ENCODE peak calls at places on chromosome X, in eight cellular contexts. X is AG04450, H is cardiac fibroblast, D is fibroblast of lung, L is cardiac muscle cell, V is dorsolateral prefrontal cortex, Q is astrocyte of the spinal cord, R is A673. O is an unnamed sample.

GRCh38 chrX:19814240-19814639 is 73.2 kb downstream of the SH3KBP1 start:
- DNase-seq in X (no peak), H (no peak), D (no peak), L (no peak), V (no peak), Q (no peak), R (no peak), O (no peak)

GRCh38 chrX:153726286-153727107 is 1.8 kb downstream of the ABCD1 start:
- DNase-seq in X (no peak), H (peak; percentile 47), D (peak; percentile 53), L (peak; percentile 77), V (no peak), Q (peak; percentile 56), R (peak; percentile 19), O (peak; percentile 73)

GRCh38 chrX:124042042-124042441 is 80.5 kb downstream of the STAG2 start:
- DNase-seq in X (no peak), H (no peak), D (no peak), L (no peak), V (no peak), Q (no peak), R (no peak), O (no peak)

GRCh38 chrX:19121898-19122640 is at the start of gene ADGRG2:
- DNase-seq in X (no peak), H (peak; percentile 35), D (peak; percentile 24), L (peak; percentile 55), V (no peak), Q (peak; percentile 6), R (peak; percentile 86), O (peak; percentile 52)

GRCh38 chrX:41858161-41858775 is 65.1 kb downstream of the CASK start:
- DNase-seq in X (no peak), H (no peak), D (no peak), L (peak; percentile 2), V (no peak), Q (no peak), R (no peak), O (no peak)

GRCh38 chrX:51837926-51838325 is 55.5 kb upstream of the MAGED1 start:
- DNase-seq in X (no peak), H (peak; percentile 60), D (peak; percentile 67), L (no peak), V (no peak), Q (peak; percentile 48), R (peak; percentile 66), O (peak; percentile 61)

GRCh38 chrX:139831689-139832456 is 101.0 kb downstream of the ATP11C start:
- DNase-seq in X (peak; percentile 18), H (peak; percentile 84), D (peak; percentile 80), L (peak; percentile 19), V (no peak), Q (peak; percentile 54), R (peak; percentile 79), O (peak; percentile 67)

GRCh38 chrX:123093792-123094191 is 90.3 kb upstream of the GRIA3 start:
- DNase-seq in X (no peak), H (no peak), D (no peak), L (no peak), V (no peak), Q (no peak), R (no peak), O (no peak)

GRCh38 chrX:151801980-151802379 is 67.4 kb downstream of the CNGA2 start:
- DNase-seq in X (no peak), H (peak; percentile 17), D (no peak), L (no peak), V (no peak), Q (no peak), R (no peak), O (no peak)

GRCh38 chrX:16722481-16722880 is 3.1 kb downstream of the SYAP1 start:
- DNase-seq in X (no peak), H (no peak), D (no peak), L (no peak), V (no peak), Q (no peak), R (no peak), O (no peak)

GRCh38 chrX:35890699-35891098 is 28.8 kb upstream of the CFAP47 start:
- DNase-seq in X (no peak), H (peak; percentile 25), D (peak; percentile 56), L (peak; percentile 80), V (no peak), Q (peak; percentile 28), R (peak; percentile 94), O (no peak)

GRCh38 chrX:53048169-53049126 is at the start of gene GPR173:
- DNase-seq in X (peak; percentile 21), H (peak; percentile 81), D (peak; percentile 75), L (peak; percentile 50), V (peak; percentile 33), Q (peak; percentile 78), R (peak; percentile 63), O (peak; percentile 83)

GRCh38 chrX:83416273-83416672 is 91.8 kb upstream of the POU3F4 start:
- DNase-seq in X (no peak), H (no peak), D (no peak), L (peak; percentile 37), V (no peak), Q (no peak), R (peak; percentile 0), O (no peak)

GRCh38 chrX:96763608-96764007 is 79.0 kb downstream of the DIAPH2 start:
- DNase-seq in X (no peak), H (no peak), D (no peak), L (no peak), V (no peak), Q (no peak), R (no peak), O (no peak)

GRCh38 chrX:68511255-68511654 is 12.4 kb downstream of the YIPF6 start:
- DNase-seq in X (no peak), H (peak; percentile 54), D (peak; percentile 49), L (peak; percentile 51), V (no peak), Q (peak; percentile 45), R (peak; percentile 61), O (peak; percentile 41)

GRCh38 chrX:114338870-114339269 is 245.0 kb upstream of the HTR2C start:
- DNase-seq in X (no peak), H (no peak), D (no peak), L (no peak), V (no peak), Q (no peak), R (no peak), O (no peak)
- TF ChIP-seq CTCF in X (no peak), H (no peak), D (no peak), L (no peak), V (no peak), Q (no peak), R (no peak), O (no peak)

GRCh38 chrX:15203694-15204093 is 66.2 kb downstream of the ASB9 start:
- DNase-seq in X (no peak), H (no peak), D (no peak), L (no peak), V (no peak), Q (no peak), R (no peak), O (no peak)

GRCh38 chrX:15204130-15204751 is 65.6 kb downstream of the ASB9 start:
- DNase-seq in X (no peak), H (no peak), D (no peak), L (no peak), V (no peak), Q (no peak), R (no peak), O (no peak)

GRCh38 chrX:15207994-15208393 is 61.9 kb downstream of the ASB9 start:
- DNase-seq in X (no peak), H (no peak), D (no peak), L (no peak), V (no peak), Q (no peak), R (no peak), O (no peak)

GRCh38 chrX:15207384-15207783 is 62.5 kb downstream of the ASB9 start:
- DNase-seq in X (no peak), H (no peak), D (no peak), L (no peak), V (no peak), Q (no peak), R (no peak), O (no peak)

DNA sequence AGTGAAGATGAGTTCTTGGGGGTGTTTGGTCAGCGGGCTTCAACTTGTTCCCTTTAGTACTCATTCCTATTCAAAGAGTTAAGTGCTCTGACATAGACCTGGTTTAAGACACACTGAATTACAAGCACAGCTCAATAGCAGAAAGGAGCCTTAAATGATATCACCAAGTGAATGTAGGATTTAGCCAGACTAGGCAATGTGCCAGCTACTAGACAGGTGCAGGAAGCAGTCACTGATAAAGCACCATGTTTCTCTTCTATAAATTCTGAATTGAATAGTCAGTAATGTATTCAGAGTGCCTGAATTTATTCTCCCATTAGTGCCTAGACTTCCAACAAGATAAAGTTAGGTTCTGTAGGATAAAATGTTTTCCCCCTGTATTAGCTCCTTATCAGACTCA is 63.6 kb downstream of the ASB9 start:
- DNase-seq in X (no peak), H (no peak), D (no peak), L (no peak), V (no peak), Q (no peak), R (no peak), O (no peak)
- H3K4me3 ChIP-seq in X (no peak overlapping the region), H (no peak overlapping the region), D (no peak overlapping the region), L (no peak overlapping the region), V (no peak overlapping the region), Q (no peak overlapping the region), R (no peak overlapping the region), O (no peak overlapping the region)

GRCh38 chrX:105210258-105210657 is 10.2 kb downstream of the TEX13A start:
- DNase-seq in X (no peak), H (no peak), D (no peak), L (no peak), V (no peak), Q (no peak), R (no peak), O (no peak)
- TF ChIP-seq CTCF in X (no peak), H (no peak), D (no peak), L (no peak), V (no peak), Q (no peak), R (peak; percentile 20), O (no peak)

GRCh38 chrX:72712094-72712755 is 1.9 kb downstream of the PHKA1 start:
- DNase-seq in X (no peak), H (peak; percentile 30), D (peak; percentile 45), L (no peak), V (no peak), Q (peak; percentile 33), R (no peak), O (peak; percentile 55)

GRCh38 chrX:72715546-72715945 is 1.4 kb upstream of the PHKA1 start:
- DNase-seq in X (no peak), H (no peak), D (no peak), L (no peak), V (no peak), Q (no peak), R (no peak), O (no peak)

GRCh38 chrX:72716766-72717165 is 2.7 kb upstream of the PHKA1 start:
- DNase-seq in X (no peak), H (no peak), D (peak; percentile 3), L (no peak), V (no peak), Q (no peak), R (no peak), O (peak; percentile 37)

GRCh38 chrX:72714471-72714916 is 388 bp upstream of the PHKA1 start:
- DNase-seq in X (peak; percentile 18), H (peak; percentile 90), D (peak; percentile 88), L (peak; percentile 44), V (no peak), Q (peak; percentile 80), R (peak; percentile 68), O (peak; percentile 70)

DNA sequence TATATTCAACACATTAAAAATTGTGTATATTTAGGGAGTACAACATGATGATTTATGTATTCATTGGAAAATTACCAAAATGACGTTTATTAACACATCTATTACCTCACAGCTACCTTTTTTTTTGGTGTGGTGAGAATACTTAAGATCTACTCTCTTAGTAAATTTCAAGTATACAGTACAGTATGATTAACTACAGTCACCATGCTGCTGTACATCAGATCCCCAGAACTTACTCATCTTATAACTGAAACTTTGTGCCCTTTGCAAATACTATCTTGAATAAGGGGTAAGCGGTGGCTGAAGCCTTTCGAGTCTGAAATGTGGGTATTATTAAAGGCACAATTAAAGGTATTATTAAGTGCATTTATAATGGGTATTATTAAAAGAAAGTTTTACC is 976 bp downstream of the PHKA1 start:
- DNase-seq in X (no peak), H (no peak), D (peak; percentile 15), L (no peak), V (no peak), Q (peak; percentile 5), R (no peak), O (peak; percentile 5)
- H3K4me3 ChIP-seq in X (peak overlapping the region; percentile 59), H (peak overlapping the region; percentile 34), D (peak overlapping the region; percentile 56), L (peak overlapping the region; percentile 33), V (peak overlapping the region; percentile 44), Q (peak overlapping the region; percentile 49), R (peak overlapping the region; percentile 42), O (peak overlapping the region; percentile 10)